ENCODE peak calls at places on chromosomes 7 and 10, in ten cellular contexts. G, Z, O, A, N, L, Y, X, E and F are unnamed samples.

GRCh38 chr7:14833707-14834106 is 68.8 kb downstream of the DGKB start:
- DNase-seq in Z (no peak), G (peak; percentile 39), L (no peak), Y (no peak), E (no peak), O (no peak), A (no peak), N (no peak), X (no peak), F (no peak)

GRCh38 chr7:9189683-9190082 is 756.3 kb downstream of the NXPH1 start:
- DNase-seq in X (no peak), O (no peak), Y (no peak), A (no peak), N (no peak), G (no peak), Z (no peak), L (no peak), E (no peak), F (no peak)

GRCh38 chr7:114790526-114790925 is 131.4 kb upstream of the MDFIC start:
- DNase-seq in Y (no peak), X (no peak), A (no peak), G (no peak), O (no peak), Z (no peak), N (no peak), E (no peak), L (no peak), F (no peak)

GRCh38 chr7:137801003-137801402 is 45.8 kb downstream of the DGKI start:
- DNase-seq in A (no peak), G (peak; percentile 51), Z (no peak), X (no peak), E (no peak), O (no peak), Y (no peak), L (peak; percentile 8), N (no peak), F (no peak)

GRCh38 chr10:132701846-132702190 is 84.1 kb downstream of the NKX6-2 start:
- DNase-seq in L (no peak), G (no peak), Z (no peak), O (no peak), X (no peak), Y (no peak), E (no peak), N (no peak), A (no peak), F (no peak)

GRCh38 chr10:123836418-123837145 is 55.0 kb downstream of the CPXM2 start:
- DNase-seq in G (no peak), E (no peak), A (no peak), O (no peak), X (no peak), Y (no peak), Z (no peak), L (no peak), N (no peak), F (no peak)

GRCh38 chr7:22864301-22864700 is 41.7 kb upstream of the TOMM7 start:
- DNase-seq in N (no peak), G (peak; percentile 66), Z (no peak), L (no peak), O (no peak), A (no peak), X (no peak), E (no peak), Y (no peak), F (no peak)

GRCh38 chr7:102094311-102094710 is 192.4 kb upstream of the SH2B2 start:
- DNase-seq in G (peak; percentile 69), Z (no peak), Y (no peak), N (no peak), O (no peak), L (no peak), A (no peak), X (no peak), E (no peak), F (no peak)

GRCh38 chr10:58028597-58029366 is 238.9 kb downstream of the IPMK start:
- DNase-seq in A (no peak), O (no peak), Y (no peak), N (no peak), G (peak; percentile 93), E (no peak), L (peak; percentile 58), X (no peak), Z (no peak), F (no peak)

GRCh38 chr7:41415473-41416207 is 287.2 kb downstream of the INHBA start:
- DNase-seq in L (no peak), E (no peak), X (no peak), O (no peak), A (no peak), N (no peak), Z (no peak), Y (no peak), G (no peak), F (no peak)

GRCh38 chr10:12181065-12181775 is 14.5 kb downstream of the NUDT5 start:
- DNase-seq in L (no peak), Y (peak; percentile 82), X (peak; percentile 62), E (no peak), O (peak; percentile 54), G (peak; percentile 51), N (no peak), A (no peak), Z (no peak), F (no peak)

GRCh38 chr7:108012499-108013430 is 9.8 kb upstream of the LAMB1 start:
- DNase-seq in Z (no peak), L (no peak), X (no peak), Y (no peak), E (peak; percentile 85), N (no peak), G (peak; percentile 28), A (no peak), O (no peak), F (no peak)

GRCh38 chr10:44963772-44964633 is 4.4 kb downstream of the RASSF4 start:
- DNase-seq in A (peak; percentile 97), Y (peak; percentile 38), O (no peak), L (peak; percentile 76), G (no peak), E (no peak), X (no peak), N (no peak), Z (peak; percentile 80), F (no peak)

GRCh38 chr7:1087952-1088920 is at the start of gene GPER1:
- DNase-seq in A (no peak), G (peak; percentile 59), N (peak; percentile 16), Z (peak; percentile 65), X (no peak), L (peak; percentile 68), O (no peak), E (no peak), Y (no peak), F (no peak)

GRCh38 chr7:151506901-151507382 is 12.8 kb downstream of the RHEB start:
- DNase-seq in Z (no peak), O (no peak), X (no peak), N (no peak), A (peak; percentile 49), E (no peak), Y (no peak), L (no peak), G (no peak), F (no peak)

GRCh38 chr10:586151-586550 is 103.3 kb downstream of the DIP2C start:
- DNase-seq in L (no peak), N (no peak), A (no peak), X (no peak), Y (no peak), G (no peak), Z (no peak), E (no peak), O (no peak), F (no peak)

GRCh38 chr7:80611779-80612178 is 26.7 kb upstream of the CD36 start:
- DNase-seq in N (peak; percentile 65), Y (no peak), Z (peak; percentile 68), O (no peak), A (peak; percentile 49), X (no peak), E (no peak), G (peak; percentile 62), L (peak; percentile 52), F (peak; percentile 77)

GRCh38 chr7:2248984-2249694 is 7.1 kb downstream of the NUDT1 start:
- DNase-seq in X (no peak), N (no peak), E (peak; percentile 74), Z (no peak), Y (no peak), G (peak; percentile 96), O (no peak), A (peak; percentile 73), L (peak; percentile 97), F (no peak)

GRCh38 chr7:131008840-131009651 is 275.0 kb upstream of the KLF14 start:
- DNase-seq in A (no peak), Y (peak; percentile 60), X (no peak), Z (no peak), E (no peak), G (peak; percentile 62), L (peak; percentile 80), N (no peak), O (no peak), F (no peak)

GRCh38 chr10:86443069-86443468 is 76.5 kb upstream of the GRID1 start:
- DNase-seq in X (no peak), G (peak; percentile 44), N (no peak), O (no peak), Z (no peak), L (peak; percentile 44), E (no peak), Y (no peak), A (no peak), F (no peak)

GRCh38 chr10:44333511-44333910 is 51.4 kb downstream of the CXCL12 start:
- DNase-seq in G (no peak), A (no peak), X (no peak), Y (peak; percentile 13), N (no peak), E (no peak), Z (no peak), O (no peak), L (no peak), F (no peak)

GRCh38 chr10:113161061-113161460 is 211.0 kb downstream of the TCF7L2 start:
- DNase-seq in L (no peak), Z (no peak), X (no peak), G (no peak), O (no peak), Y (no peak), N (no peak), E (no peak), A (no peak), F (no peak)

GRCh38 chr7:27165655-27166474 is 528 bp upstream of the HOXA9 start:
- DNase-seq in A (no peak), L (peak; percentile 52), Z (peak; percentile 7), O (no peak), N (no peak), Y (no peak), G (peak; percentile 58), E (no peak), X (no peak), F (no peak)